ENCODE peak calls at places on chromosomes 11 and 22, in eight cellular contexts. U is HCT116, H is K562, X is transverse colon, N is GM12878, Z is stomach, O is endothelial cell of umbilical vein, I is spleen. J is an unnamed sample.

GRCh38 chr11:35237345-35237744 is 98.4 kb downstream of the CD44 start:
- DNase-seq in H (no peak), I (no peak), N (no peak), U (no peak), Z (no peak), X (no peak), O (no peak), J (no peak)

GRCh38 chr11:1652026-1652425 is 22.5 kb downstream of the KRTAP5-5 start:
- DNase-seq in O (no peak), N (no peak), X (no peak), Z (no peak), I (peak; percentile 73), U (no peak), H (no peak), J (no peak)

GRCh38 chr11:76724162-76724768 is 53.7 kb upstream of the LRRC32 start:
- DNase-seq in H (no peak), Z (no peak), U (no peak), N (no peak), I (no peak), O (no peak), X (no peak), J (no peak)

GRCh38 chr22:23509571-23510302 is 70.4 kb downstream of the IGLL1 start:
- DNase-seq in X (no peak), H (no peak), O (peak; percentile 7), Z (no peak), N (no peak), I (peak; percentile 25), U (no peak), J (no peak)

GRCh38 chr11:15071556-15072255 is 1.7 kb upstream of the CALCB start:
- DNase-seq in X (no peak), H (no peak), I (no peak), N (no peak), O (no peak), Z (no peak), U (no peak), J (no peak)

GRCh38 chr11:94518300-94518699 is 6.0 kb downstream of the C11orf97 start:
- DNase-seq in O (no peak), H (no peak), U (no peak), X (no peak), N (no peak), I (no peak), Z (no peak), J (no peak)

GRCh38 chr11:17439316-17439782 is 37.3 kb downstream of the ABCC8 start:
- DNase-seq in N (no peak), Z (peak; percentile 74), X (no peak), H (no peak), I (no peak), U (no peak), O (no peak), J (peak; percentile 2)

GRCh38 chr11:47351159-47352126 is 1.1 kb downstream of the MYBPC3 start:
- DNase-seq in N (no peak), U (no peak), H (no peak), Z (peak; percentile 77), X (no peak), I (no peak), O (no peak), J (no peak)

GRCh38 chr11:83662494-83662893 is 376.3 kb upstream of the CCDC90B start:
- DNase-seq in H (no peak), U (no peak), X (no peak), O (no peak), N (no peak), Z (no peak), I (no peak), J (no peak)

GRCh38 chr11:13983081-13983751 is 20.7 kb downstream of the SPON1 start:
- DNase-seq in O (no peak), H (no peak), U (no peak), I (no peak), X (peak; percentile 45), Z (no peak), N (no peak), J (no peak)

DNA sequence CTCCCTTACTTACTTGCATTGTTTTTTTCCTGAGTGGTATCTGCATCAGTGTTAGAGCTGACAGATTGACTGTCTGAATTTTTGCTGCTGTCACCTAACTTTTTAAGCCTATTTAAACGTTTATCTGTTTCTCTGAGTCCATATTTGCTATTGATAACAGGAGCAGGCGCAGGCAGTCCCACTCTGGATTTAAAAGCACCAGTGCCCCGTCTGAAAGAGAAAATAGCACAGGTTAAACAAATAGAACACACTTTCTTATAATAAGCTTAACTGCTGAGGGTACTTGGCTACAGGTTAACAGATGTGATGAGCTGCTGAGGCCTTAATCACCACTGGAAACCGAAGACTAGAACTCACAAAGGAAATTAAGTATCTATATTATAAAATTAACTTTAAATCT is 45.8 kb upstream of the CHKA start:
- DNase-seq in X (no peak), U (no peak), O (no peak), H (no peak), N (no peak), I (no peak), Z (no peak), J (no peak)
- H3K36me3 ChIP-seq in X (no peaks in the 10 kb centered on the region), U (peaks cover 26% of the 10 kb centered on the region), O (peaks cover 30% of the 10 kb centered on the region), H (peaks cover 54% of the 10 kb centered on the region), N (peaks cover 1% of the 10 kb centered on the region), I (peaks cover 98% of the 10 kb centered on the region), Z (peaks cover 95% of the 10 kb centered on the region), J (peaks cover 42% of the 10 kb centered on the region)

GRCh38 chr22:47919893-47920292 is 1157.4 kb downstream of the TBC1D22A start:
- DNase-seq in O (no peak), X (no peak), N (no peak), Z (no peak), I (no peak), H (no peak), U (no peak), J (no peak)

GRCh38 chr22:47921906-47922305 is 1159.5 kb downstream of the TBC1D22A start:
- DNase-seq in Z (no peak), U (no peak), I (no peak), N (no peak), O (no peak), H (no peak), X (no peak), J (no peak)

GRCh38 chr22:47918276-47918928 is 1156.0 kb downstream of the TBC1D22A start:
- DNase-seq in O (no peak), Z (no peak), I (peak; percentile 89), U (no peak), N (peak; percentile 47), X (peak; percentile 29), H (no peak), J (no peak)

GRCh38 chr22:47918936-47919505 is 1156.6 kb downstream of the TBC1D22A start:
- DNase-seq in X (no peak), Z (no peak), I (no peak), O (no peak), N (no peak), U (no peak), H (no peak), J (no peak)

DNA sequence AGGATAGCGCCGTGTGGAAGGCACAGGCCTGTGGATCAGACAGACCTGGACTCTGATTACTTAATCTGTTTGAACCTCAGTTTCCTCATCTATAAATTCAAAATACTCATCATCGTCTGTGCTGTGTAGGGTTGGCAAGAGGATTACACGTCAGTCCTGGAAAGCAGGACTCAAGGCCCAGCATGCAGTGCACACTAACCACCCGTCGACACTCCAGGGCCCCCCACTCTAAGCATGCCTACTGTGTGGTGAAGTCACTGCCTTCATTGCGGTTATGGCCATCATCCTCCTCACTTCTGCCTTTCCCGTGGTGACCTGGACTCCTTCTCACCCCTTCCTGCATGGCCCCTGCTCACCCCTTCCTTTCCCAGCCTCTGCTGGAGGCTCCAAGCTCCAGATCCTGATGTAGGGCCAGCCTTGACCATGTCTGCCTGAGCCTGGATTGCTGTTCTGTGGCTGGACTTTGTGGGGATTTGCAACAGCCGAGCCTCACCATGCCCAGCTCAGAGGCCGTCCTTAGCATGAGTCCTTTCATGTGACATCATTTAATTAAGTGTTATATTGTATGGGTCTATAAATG is 1158.0 kb downstream of the TBC1D22A start:
- DNase-seq in H (no peak), N (no peak), O (no peak), Z (no peak), X (no peak), U (no peak), I (no peak), J (no peak)
- H3K4me1 ChIP-seq in H (no peaks in the 10 kb centered on the region), N (peaks cover 17% of the 10 kb centered on the region), O (no peaks in the 10 kb centered on the region), Z (no peaks in the 10 kb centered on the region), X (no peaks in the 10 kb centered on the region), U (no peaks in the 10 kb centered on the region), I (peaks cover 16% of the 10 kb centered on the region), J (no peaks in the 10 kb centered on the region)

GRCh38 chr11:119092880-119093665 is 8.4 kb downstream of the HMBS start:
- DNase-seq in Z (peak; percentile 57), O (peak; percentile 18), H (peak; percentile 46), I (no peak), U (no peak), N (no peak), X (no peak), J (no peak)

GRCh38 chr11:119093666-119093950 is 8.0 kb downstream of the DPAGT1 start:
- DNase-seq in X (no peak), N (no peak), H (no peak), U (no peak), O (no peak), Z (no peak), I (no peak), J (no peak)

GRCh38 chr11:119093951-119094815 is 7.5 kb downstream of the DPAGT1 start:
- DNase-seq in N (no peak), O (peak; percentile 63), I (peak; percentile 92), U (no peak), H (peak; percentile 60), X (peak; percentile 48), Z (peak; percentile 37), J (no peak)

GRCh38 chr11:119091083-119091650 is 6.5 kb downstream of the HMBS start:
- DNase-seq in O (no peak), N (no peak), U (no peak), Z (no peak), X (no peak), H (peak; percentile 36), I (no peak), J (no peak)

DNA sequence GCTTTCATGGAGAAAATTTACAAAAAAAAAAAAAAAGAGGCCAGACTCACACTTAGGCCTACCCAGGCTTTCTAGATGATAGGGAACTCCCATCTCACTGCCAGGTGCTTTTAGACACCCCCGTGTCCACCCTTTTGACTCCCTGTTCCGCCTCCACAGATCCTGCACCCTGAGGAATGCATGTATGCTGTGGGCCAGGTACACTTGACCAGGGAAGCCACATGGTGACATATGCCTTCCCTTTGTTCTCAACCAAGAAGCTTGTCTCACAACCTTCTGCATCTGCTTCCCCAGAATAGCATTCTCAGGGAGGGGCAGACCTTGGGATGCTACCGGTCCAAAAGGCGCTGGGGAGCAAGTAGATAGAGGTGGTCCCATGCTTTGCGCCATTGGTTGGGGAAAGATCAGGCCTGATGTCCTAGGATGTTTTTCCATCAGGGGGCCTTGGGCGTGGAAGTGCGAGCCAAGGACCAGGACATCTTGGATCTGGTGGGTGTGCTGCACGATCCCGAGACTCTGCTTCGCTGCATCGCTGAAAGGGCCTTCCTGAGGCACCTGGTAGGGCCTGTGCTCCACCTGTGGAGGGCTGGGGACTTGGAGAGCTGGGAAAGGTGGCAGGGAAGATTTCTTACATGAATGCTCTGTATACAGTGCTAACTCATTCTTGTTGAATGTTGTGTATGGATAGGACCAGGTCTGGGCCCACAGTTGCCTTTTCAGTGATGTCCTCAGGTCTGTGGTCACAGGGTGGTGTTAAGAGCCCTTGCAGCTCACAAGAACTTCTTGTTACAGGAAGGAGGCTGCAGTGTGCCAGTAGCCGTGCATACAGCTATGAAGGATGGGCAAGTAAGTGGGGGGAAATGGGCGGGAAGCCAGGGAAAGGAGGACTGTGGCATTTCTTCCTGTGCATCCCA is 7.5 kb downstream of the HMBS start:
- DNase-seq in I (no peak), N (no peak), O (no peak), H (peak; percentile 55), Z (no peak), U (no peak), X (no peak), J (no peak)
- TF ChIP-seq POLR2AphosphoS5 in I (no peak), N (no peak), O (no peak), H (peak; percentile 26), Z (no peak), U (peak; percentile 51), X (no peak), J (no peak)

GRCh38 chr22:38427940-38428339 is 27.1 kb downstream of the KCNJ4 start:
- DNase-seq in O (no peak), H (no peak), N (no peak), Z (no peak), X (no peak), U (no peak), I (no peak), J (no peak)
- H3K36me3 ChIP-seq in O (no peaks in the 10 kb centered on the region), H (no peaks in the 10 kb centered on the region), N (no peaks in the 10 kb centered on the region), Z (no peaks in the 10 kb centered on the region), X (no peaks in the 10 kb centered on the region), U (no peaks in the 10 kb centered on the region), I (no peaks in the 10 kb centered on the region), J (no peaks in the 10 kb centered on the region)